ENCODE peak calls at places on chromosomes 16 and 17, in five cellular contexts. Q is IMR-90, A is neural progenitor cell, U is mammary epithelial cell, I is OCI-LY7. G is an unnamed sample.

GRCh38 chr17:2174471-2175293 is 119.8 kb downstream of the HIC1 start:
- DNase-seq in Q (peak; percentile 99), A (no peak), U (no peak), I (no peak), G (no peak)

GRCh38 chr17:35214631-35215273 is 20.6 kb upstream of the SLC35G3 start:
- DNase-seq in Q (no peak), A (no peak), U (no peak), I (no peak), G (no peak)

GRCh38 chr17:66518677-66519076 is 216.3 kb downstream of the PRKCA start:
- DNase-seq in Q (no peak), A (peak; percentile 26), U (no peak), I (no peak), G (no peak)

GRCh38 chr17:38508570-38508950 is 80.3 kb downstream of the ARHGAP23 start:
- DNase-seq in Q (no peak), A (no peak), U (no peak), I (no peak), G (no peak)

GRCh38 chr16:89094252-89094901 is 725 bp downstream of the ACSF3 start:
- DNase-seq in Q (no peak), A (peak; percentile 46), U (peak; percentile 44), I (peak; percentile 39), G (peak; percentile 48)

GRCh38 chr16:56935201-56935600 is 3.3 kb downstream of the HERPUD1 start:
- DNase-seq in Q (no peak), A (no peak), U (no peak), I (no peak), G (no peak)

GRCh38 chr17:50593321-50593720 is 32.8 kb downstream of the CACNA1G start:
- DNase-seq in Q (no peak), A (peak; percentile 94), U (no peak), I (no peak), G (no peak)

GRCh38 chr16:85256190-85256739 is 144.0 kb upstream of the CIBAR2 start:
- DNase-seq in Q (no peak), A (no peak), U (no peak), I (peak; percentile 51), G (no peak)

GRCh38 chr17:39618252-39618913 is 8.4 kb upstream of the PPP1R1B start:
- DNase-seq in Q (no peak), A (no peak), U (peak; percentile 19), I (peak; percentile 21), G (peak; percentile 18)

GRCh38 chr16:52497067-52497816 is 49.7 kb downstream of the TOX3 start:
- DNase-seq in Q (no peak), A (no peak), U (no peak), I (no peak), G (no peak)

GRCh38 chr16:67873435-67874146 is 739 bp downstream of the EDC4 start:
- DNase-seq in Q (peak; percentile 7), A (no peak), U (peak; percentile 36), I (peak; percentile 20), G (no peak)

GRCh38 chr17:1546292-1546922 is 16.2 kb downstream of the PITPNA start:
- DNase-seq in Q (no peak), A (no peak), U (no peak), I (no peak), G (no peak)

GRCh38 chr16:70788668-70789161 is 12.2 kb downstream of the VAC14 start:
- DNase-seq in Q (peak; percentile 49), A (no peak), U (no peak), I (no peak), G (no peak)

GRCh38 chr16:70588565-70588964 is 57.8 kb upstream of the IL34 start:
- DNase-seq in Q (peak; percentile 76), A (no peak), U (peak; percentile 41), I (no peak), G (no peak)

GRCh38 chr16:53085539-53086450 is 31.0 kb downstream of the CHD9 start:
- DNase-seq in Q (no peak), A (no peak), U (peak; percentile 43), I (no peak), G (no peak)

GRCh38 chr16:80233097-80233835 is 307.5 kb upstream of the DYNLRB2 start:
- DNase-seq in Q (no peak), A (no peak), U (no peak), I (no peak), G (no peak)

GRCh38 chr16:27304881-27305280 is 8.9 kb upstream of the IL4R start:
- DNase-seq in Q (no peak), A (no peak), U (no peak), I (no peak), G (no peak)

GRCh38 chr17:8175795-8176196 is 384 bp downstream of the TMEM107 start:
- DNase-seq in Q (no peak), A (no peak), U (no peak), I (peak; percentile 41), G (no peak)

GRCh38 chr16:53372942-53373871 is 61.1 kb upstream of the RBL2 start:
- DNase-seq in Q (no peak), A (no peak), U (peak; percentile 74), I (no peak), G (peak; percentile 67)

GRCh38 chr17:43125967-43126910 is 1.1 kb upstream of the BRCA1 start:
- DNase-seq in Q (no peak), A (peak; percentile 18), U (peak; percentile 1), I (no peak), G (no peak)

GRCh38 chr16:72974142-72974769 is 73.7 kb downstream of the ZFHX3 start:
- DNase-seq in Q (no peak), A (no peak), U (no peak), I (no peak), G (no peak)

GRCh38 chr17:7476474-7476873 is 3.0 kb downstream of the ZBTB4 start:
- DNase-seq in Q (peak; percentile 76), A (no peak), U (peak; percentile 95), I (no peak), G (peak; percentile 58)

GRCh38 chr17:47099987-47100711 is 88.9 kb downstream of the CDC27 start:
- DNase-seq in Q (peak; percentile 84), A (peak; percentile 91), U (peak; percentile 92), I (peak; percentile 91), G (peak; percentile 82)

GRCh38 chr16:2791174-2791573 is 3.8 kb upstream of the PRSS33 start:
- DNase-seq in Q (no peak), A (no peak), U (no peak), I (no peak), G (no peak)

GRCh38 chr16:19559242-19559910 is 3.9 kb downstream of the VPS35L start:
- DNase-seq in Q (peak; percentile 69), A (peak; percentile 71), U (peak; percentile 20), I (peak; percentile 67), G (no peak)
- TF ChIP-seq CTCF in Q (peak; percentile 70), A (peak; percentile 87), U (peak; percentile 66), I (peak; percentile 89), G (peak; percentile 83)

DNA sequence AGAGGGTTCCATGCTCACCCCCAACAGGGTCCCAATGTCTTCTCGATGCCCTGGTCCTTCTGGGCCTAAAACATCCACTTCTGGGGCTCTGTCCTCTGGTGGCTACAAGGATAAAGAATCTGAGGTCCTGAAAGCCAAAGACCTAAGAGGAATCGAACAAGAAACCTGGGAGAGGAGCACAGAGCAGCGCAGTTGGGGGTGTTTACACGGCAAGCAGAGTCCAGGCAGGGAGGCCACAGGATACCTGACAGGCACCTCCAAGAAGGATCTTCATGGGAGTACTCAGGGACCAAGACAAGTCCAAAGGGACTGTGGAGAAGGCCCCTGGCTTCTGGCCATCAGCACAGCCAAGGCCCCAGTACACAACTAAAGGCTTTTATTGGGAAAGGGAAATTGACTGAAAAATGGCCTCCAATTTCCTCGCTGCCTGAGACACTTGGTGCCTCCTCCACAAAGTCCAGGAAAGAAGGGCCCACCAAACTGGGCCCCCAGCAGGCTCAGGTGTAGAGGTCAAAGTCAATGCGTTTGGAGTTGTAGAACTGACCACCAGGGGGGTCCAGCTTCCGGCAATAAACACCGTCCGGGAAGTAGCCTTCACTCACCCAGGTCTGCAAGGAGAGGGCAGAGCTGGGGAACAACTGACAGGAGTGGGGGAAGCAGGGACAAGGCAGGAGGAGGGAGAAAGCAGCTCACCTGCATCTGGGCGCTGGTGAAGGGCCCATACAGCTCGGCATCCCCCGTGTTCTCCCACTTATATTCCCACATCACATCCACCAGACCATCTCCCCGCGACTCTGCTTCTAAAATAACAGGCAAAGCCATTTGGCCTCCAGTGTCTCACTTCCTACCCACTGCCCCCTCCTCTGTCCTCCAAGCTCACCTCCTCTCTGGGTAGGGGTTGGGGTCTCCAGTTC is 2.4 kb downstream of the CD2BP2 start:
- DNase-seq in Q (no peak), A (no peak), U (no peak), I (peak; percentile 37), G (no peak)
- H3K27ac ChIP-seq in Q (peak overlapping the region; percentile 7), A (no peak overlapping the region), U (no peak overlapping the region), I (peak overlapping the region; percentile 98), G (no peak overlapping the region)

DNA sequence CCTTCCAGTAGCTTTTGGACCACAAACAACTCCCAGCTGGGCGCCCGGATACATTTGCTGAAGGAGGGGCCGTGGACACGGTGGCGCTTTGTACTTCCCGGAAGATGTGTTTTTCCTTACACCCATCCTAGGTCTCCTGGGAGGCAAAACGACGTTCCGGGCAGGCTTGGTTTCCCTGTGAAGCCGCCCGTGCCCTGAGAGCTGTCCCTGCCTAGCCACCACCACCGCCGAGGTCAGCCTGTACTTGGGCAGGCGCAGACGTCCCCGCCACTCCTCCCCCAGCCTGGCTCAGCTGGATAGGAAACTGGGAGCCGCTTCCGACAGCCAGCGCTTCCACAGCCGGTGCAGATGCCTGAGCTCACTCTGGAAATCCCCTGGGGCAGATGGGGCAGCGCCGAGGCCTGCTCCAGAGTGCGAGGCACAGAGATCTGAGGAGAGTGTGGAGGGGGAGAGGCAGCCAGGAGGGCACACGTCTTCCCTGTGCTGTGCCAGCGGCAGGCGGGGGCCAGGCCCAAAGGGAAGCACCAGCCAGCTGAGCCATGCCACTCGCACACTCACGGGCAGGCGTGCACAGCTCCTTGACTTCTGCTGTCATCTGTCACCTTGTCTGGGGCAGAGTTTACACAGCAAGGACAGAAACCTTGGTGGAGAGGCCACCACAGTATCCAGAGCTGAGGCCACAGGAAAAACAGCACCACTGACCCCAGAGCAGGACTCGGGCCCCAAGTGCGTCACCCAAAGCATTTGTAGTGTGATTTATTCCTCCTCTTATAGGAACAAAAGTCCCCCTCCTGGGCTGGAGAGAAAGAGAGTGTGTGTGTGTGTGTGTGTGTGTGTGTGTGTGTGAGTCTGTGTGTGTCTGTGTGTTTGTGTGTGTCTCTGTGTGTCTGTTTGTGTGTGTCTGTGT is 3.0 kb downstream of the RHBDF2 start:
- DNase-seq in Q (peak; percentile 93), A (peak; percentile 68), U (peak; percentile 93), I (no peak), G (no peak)
- H2AFZ ChIP-seq in Q (peak overlapping the region; percentile 94), A (no peak overlapping the region), U (peak overlapping the region; percentile 44), I (no peak overlapping the region), G (no peak overlapping the region)

GRCh38 chr16:81403601-81404391 is 40.8 kb upstream of the CMIP start:
- DNase-seq in Q (peak; percentile 53), A (peak; percentile 91), U (peak; percentile 69), I (peak; percentile 86), G (peak; percentile 94)
- TF ChIP-seq CTCF in Q (peak; percentile 95), A (peak; percentile 97), U (peak; percentile 66), I (peak; percentile 92), G (peak; percentile 91)

GRCh38 chr17:4560837-4561241 is 462 bp upstream of the GGT6 start:
- DNase-seq in Q (no peak), A (peak; percentile 38), U (no peak), I (no peak), G (no peak)
- H3K27ac ChIP-seq in Q (no peak overlapping the region), A (no peak overlapping the region), U (no peak overlapping the region), I (no peak overlapping the region), G (no peak overlapping the region)

G was measured in PC-9.